ENCODE peak calls at places on chromosomes 5 and 9, in eight cellular contexts. One of them, this sample, is unnamed.

GRCh38 chr5:13566903-13567339 is 377.6 kb downstream of the DNAH5 start:
- ATAC-seq in left lung: no peak
- ATAC-seq in K562: no peak
- ATAC-seq in activated CD4-positive, alpha-beta T cell treated with anti-CD3 and anti-CD28 coated beads for 36 hours: no peak
- ATAC-seq in pancreas: no peak
- ATAC-seq in mucosa of descending colon: peak; percentile 87
- ATAC-seq in T-cell: no peak
- ATAC-seq in body of pancreas: no peak
- ATAC-seq in this sample: no peak

GRCh38 chr5:74374656-74375055 is 265.9 kb downstream of the ENC1 start:
- ATAC-seq in mucosa of descending colon: peak; percentile 52
- ATAC-seq in pancreas: no peak
- ATAC-seq in left lung: no peak
- ATAC-seq in T-cell: no peak
- ATAC-seq in activated CD4-positive, alpha-beta T cell treated with anti-CD3 and anti-CD28 coated beads for 36 hours: no peak
- ATAC-seq in body of pancreas: no peak
- ATAC-seq in K562: no peak
- ATAC-seq in this sample: no peak

GRCh38 chr5:143345671-143346440 is 57.6 kb downstream of the NR3C1 start:
- ATAC-seq in activated CD4-positive, alpha-beta T cell treated with anti-CD3 and anti-CD28 coated beads for 36 hours: no peak
- ATAC-seq in K562: no peak
- ATAC-seq in left lung: no peak
- ATAC-seq in body of pancreas: no peak
- ATAC-seq in T-cell: no peak
- ATAC-seq in pancreas: no peak
- ATAC-seq in mucosa of descending colon: no peak
- ATAC-seq in this sample: no peak

GRCh38 chr5:54229041-54229780 is 81.2 kb downstream of the ARL15 start:
- ATAC-seq in left lung: peak; percentile 94
- ATAC-seq in T-cell: peak; percentile 77
- ATAC-seq in K562: peak; percentile 79
- ATAC-seq in pancreas: peak; percentile 89
- ATAC-seq in activated CD4-positive, alpha-beta T cell treated with anti-CD3 and anti-CD28 coated beads for 36 hours: peak; percentile 90
- ATAC-seq in body of pancreas: peak; percentile 73
- ATAC-seq in mucosa of descending colon: peak; percentile 87
- ATAC-seq in this sample: peak; percentile 59

GRCh38 chr5:16669776-16670175 is 53.0 kb upstream of the RETREG1 start:
- ATAC-seq in left lung: no peak
- ATAC-seq in K562: no peak
- ATAC-seq in body of pancreas: no peak
- ATAC-seq in pancreas: no peak
- ATAC-seq in T-cell: no peak
- ATAC-seq in mucosa of descending colon: no peak
- ATAC-seq in activated CD4-positive, alpha-beta T cell treated with anti-CD3 and anti-CD28 coated beads for 36 hours: no peak
- ATAC-seq in this sample: no peak

GRCh38 chr9:114677418-114677817 is 4.6 kb downstream of the TEX48 start:
- ATAC-seq in body of pancreas: no peak
- ATAC-seq in mucosa of descending colon: no peak
- ATAC-seq in activated CD4-positive, alpha-beta T cell treated with anti-CD3 and anti-CD28 coated beads for 36 hours: no peak
- ATAC-seq in left lung: peak; percentile 75
- ATAC-seq in pancreas: no peak
- ATAC-seq in K562: peak; percentile 76
- ATAC-seq in T-cell: no peak
- ATAC-seq in this sample: no peak

GRCh38 chr5:171428849-171429542 is 9.5 kb downstream of the FGF18 start:
- ATAC-seq in mucosa of descending colon: no peak
- ATAC-seq in body of pancreas: no peak
- ATAC-seq in activated CD4-positive, alpha-beta T cell treated with anti-CD3 and anti-CD28 coated beads for 36 hours: no peak
- ATAC-seq in pancreas: no peak
- ATAC-seq in left lung: no peak
- ATAC-seq in K562: no peak
- ATAC-seq in T-cell: no peak
- ATAC-seq in this sample: no peak

GRCh38 chr9:120544441-120544840 is 35.5 kb downstream of the CDK5RAP2 start:
- ATAC-seq in mucosa of descending colon: no peak
- ATAC-seq in pancreas: no peak
- ATAC-seq in left lung: no peak
- ATAC-seq in T-cell: no peak
- ATAC-seq in K562: no peak
- ATAC-seq in activated CD4-positive, alpha-beta T cell treated with anti-CD3 and anti-CD28 coated beads for 36 hours: no peak
- ATAC-seq in body of pancreas: no peak
- ATAC-seq in this sample: no peak

GRCh38 chr9:15935661-15936315 is 382.9 kb downstream of the CCDC171 start:
- ATAC-seq in pancreas: no peak
- ATAC-seq in body of pancreas: no peak
- ATAC-seq in T-cell: no peak
- ATAC-seq in left lung: no peak
- ATAC-seq in mucosa of descending colon: no peak
- ATAC-seq in activated CD4-positive, alpha-beta T cell treated with anti-CD3 and anti-CD28 coated beads for 36 hours: no peak
- ATAC-seq in K562: no peak
- ATAC-seq in this sample: no peak

GRCh38 chr5:176550275-176550831 is 1.2 kb downstream of the CDHR2 start:
- ATAC-seq in activated CD4-positive, alpha-beta T cell treated with anti-CD3 and anti-CD28 coated beads for 36 hours: no peak
- ATAC-seq in left lung: no peak
- ATAC-seq in body of pancreas: no peak
- ATAC-seq in K562: no peak
- ATAC-seq in T-cell: no peak
- ATAC-seq in mucosa of descending colon: no peak
- ATAC-seq in pancreas: no peak
- ATAC-seq in this sample: no peak

GRCh38 chr9:128048663-128049062 is 18.5 kb downstream of the NAIF1 start:
- ATAC-seq in activated CD4-positive, alpha-beta T cell treated with anti-CD3 and anti-CD28 coated beads for 36 hours: peak; percentile 93
- ATAC-seq in mucosa of descending colon: no peak
- ATAC-seq in pancreas: no peak
- ATAC-seq in T-cell: no peak
- ATAC-seq in body of pancreas: no peak
- ATAC-seq in K562: peak; percentile 96
- ATAC-seq in left lung: no peak
- ATAC-seq in this sample: peak; percentile 96

GRCh38 chr9:86938780-86939179 is 8.5 kb downstream of the GAS1 start:
- ATAC-seq in mucosa of descending colon: no peak
- ATAC-seq in K562: no peak
- ATAC-seq in pancreas: no peak
- ATAC-seq in left lung: no peak
- ATAC-seq in body of pancreas: no peak
- ATAC-seq in activated CD4-positive, alpha-beta T cell treated with anti-CD3 and anti-CD28 coated beads for 36 hours: no peak
- ATAC-seq in T-cell: no peak
- ATAC-seq in this sample: no peak

GRCh38 chr5:9545301-9545958 is 445 bp downstream of the SEMA5A start:
- ATAC-seq in T-cell: no peak
- ATAC-seq in left lung: no peak
- ATAC-seq in K562: peak; percentile 45
- ATAC-seq in activated CD4-positive, alpha-beta T cell treated with anti-CD3 and anti-CD28 coated beads for 36 hours: no peak
- ATAC-seq in body of pancreas: peak; percentile 1
- ATAC-seq in pancreas: no peak
- ATAC-seq in mucosa of descending colon: peak; percentile 18
- ATAC-seq in this sample: no peak

GRCh38 chr5:143036146-143036927 is 266.2 kb downstream of the ARHGAP26 start:
- ATAC-seq in mucosa of descending colon: no peak
- ATAC-seq in pancreas: no peak
- ATAC-seq in activated CD4-positive, alpha-beta T cell treated with anti-CD3 and anti-CD28 coated beads for 36 hours: peak; percentile 31
- ATAC-seq in body of pancreas: no peak
- ATAC-seq in left lung: no peak
- ATAC-seq in T-cell: no peak
- ATAC-seq in K562: no peak
- ATAC-seq in this sample: peak; percentile 33

GRCh38 chr5:2039180-2039531 is 156.4 kb upstream of the IRX4 start:
- ATAC-seq in T-cell: no peak
- ATAC-seq in mucosa of descending colon: no peak
- ATAC-seq in left lung: peak; percentile 18
- ATAC-seq in body of pancreas: no peak
- ATAC-seq in activated CD4-positive, alpha-beta T cell treated with anti-CD3 and anti-CD28 coated beads for 36 hours: no peak
- ATAC-seq in K562: no peak
- ATAC-seq in pancreas: peak; percentile 8
- ATAC-seq in this sample: no peak

GRCh38 chr5:31827862-31828261 is 188.9 kb downstream of the PDZD2 start:
- ATAC-seq in mucosa of descending colon: no peak
- ATAC-seq in activated CD4-positive, alpha-beta T cell treated with anti-CD3 and anti-CD28 coated beads for 36 hours: no peak
- ATAC-seq in pancreas: no peak
- ATAC-seq in K562: no peak
- ATAC-seq in left lung: no peak
- ATAC-seq in T-cell: no peak
- ATAC-seq in body of pancreas: no peak
- ATAC-seq in this sample: no peak

GRCh38 chr9:38311382-38312270 is 80.9 kb upstream of the ALDH1B1 start:
- ATAC-seq in activated CD4-positive, alpha-beta T cell treated with anti-CD3 and anti-CD28 coated beads for 36 hours: no peak
- ATAC-seq in T-cell: no peak
- ATAC-seq in body of pancreas: no peak
- ATAC-seq in mucosa of descending colon: peak; percentile 43
- ATAC-seq in pancreas: no peak
- ATAC-seq in left lung: peak; percentile 43
- ATAC-seq in K562: no peak
- ATAC-seq in this sample: no peak

GRCh38 chr9:77678136-77678535 is 30.0 kb upstream of the GNA14 start:
- ATAC-seq in pancreas: no peak
- ATAC-seq in K562: no peak
- ATAC-seq in activated CD4-positive, alpha-beta T cell treated with anti-CD3 and anti-CD28 coated beads for 36 hours: no peak
- ATAC-seq in T-cell: no peak
- ATAC-seq in body of pancreas: no peak
- ATAC-seq in left lung: no peak
- ATAC-seq in mucosa of descending colon: no peak
- ATAC-seq in this sample: no peak

GRCh38 chr5:108238936-108239887 is 142.7 kb downstream of the FBXL17 start:
- ATAC-seq in pancreas: no peak
- ATAC-seq in body of pancreas: no peak
- ATAC-seq in activated CD4-positive, alpha-beta T cell treated with anti-CD3 and anti-CD28 coated beads for 36 hours: no peak
- ATAC-seq in K562: no peak
- ATAC-seq in T-cell: no peak
- ATAC-seq in mucosa of descending colon: no peak
- ATAC-seq in left lung: no peak
- ATAC-seq in this sample: no peak

GRCh38 chr9:136309101-136309801 is 5.4 kb upstream of the CCDC187 start:
- ATAC-seq in left lung: no peak
- ATAC-seq in mucosa of descending colon: no peak
- ATAC-seq in body of pancreas: no peak
- ATAC-seq in pancreas: no peak
- ATAC-seq in T-cell: no peak
- ATAC-seq in K562: no peak
- ATAC-seq in activated CD4-positive, alpha-beta T cell treated with anti-CD3 and anti-CD28 coated beads for 36 hours: no peak
- ATAC-seq in this sample: no peak

GRCh38 chr5:126446498-126447224 is 23.5 kb downstream of the GRAMD2B start:
- ATAC-seq in T-cell: no peak
- ATAC-seq in pancreas: no peak
- ATAC-seq in left lung: peak; percentile 70
- ATAC-seq in mucosa of descending colon: peak; percentile 87
- ATAC-seq in body of pancreas: no peak
- ATAC-seq in K562: no peak
- ATAC-seq in activated CD4-positive, alpha-beta T cell treated with anti-CD3 and anti-CD28 coated beads for 36 hours: peak; percentile 68
- ATAC-seq in this sample: peak; percentile 79

GRCh38 chr5:142832263-142832662 is 62.1 kb downstream of the ARHGAP26 start:
- ATAC-seq in left lung: no peak
- ATAC-seq in T-cell: no peak
- ATAC-seq in pancreas: no peak
- ATAC-seq in activated CD4-positive, alpha-beta T cell treated with anti-CD3 and anti-CD28 coated beads for 36 hours: no peak
- ATAC-seq in body of pancreas: no peak
- ATAC-seq in K562: no peak
- ATAC-seq in mucosa of descending colon: peak; percentile 25
- ATAC-seq in this sample: no peak

GRCh38 chr5:140548300-140548688 is 832 bp downstream of the EIF4EBP3 start:
- ATAC-seq in activated CD4-positive, alpha-beta T cell treated with anti-CD3 and anti-CD28 coated beads for 36 hours: peak; percentile 5
- ATAC-seq in mucosa of descending colon: peak; percentile 72
- ATAC-seq in K562: peak; percentile 20
- ATAC-seq in pancreas: peak; percentile 72
- ATAC-seq in body of pancreas: no peak
- ATAC-seq in left lung: peak; percentile 58
- ATAC-seq in T-cell: no peak
- ATAC-seq in this sample: no peak

GRCh38 chr5:134550271-134551214 is 25.1 kb downstream of the JADE2 start:
- ATAC-seq in mucosa of descending colon: no peak
- ATAC-seq in left lung: no peak
- ATAC-seq in body of pancreas: no peak
- ATAC-seq in activated CD4-positive, alpha-beta T cell treated with anti-CD3 and anti-CD28 coated beads for 36 hours: no peak
- ATAC-seq in T-cell: no peak
- ATAC-seq in K562: peak; percentile 28
- ATAC-seq in pancreas: no peak
- ATAC-seq in this sample: no peak

GRCh38 chr5:15021286-15022046 is 149.9 kb upstream of the ANKH start:
- ATAC-seq in left lung: no peak
- ATAC-seq in T-cell: no peak
- ATAC-seq in body of pancreas: peak; percentile 35
- ATAC-seq in mucosa of descending colon: no peak
- ATAC-seq in K562: no peak
- ATAC-seq in activated CD4-positive, alpha-beta T cell treated with anti-CD3 and anti-CD28 coated beads for 36 hours: no peak
- ATAC-seq in pancreas: no peak
- ATAC-seq in this sample: no peak